ENCODE peak calls at places on chromosomes 11 and 22, in five cellular contexts. D, N, Y, T and G are unnamed samples.
A peak's percentile ranks its signal among the peaks of the same experiment; 100 is the strongest.

GRCh38 chr22:44906999-44907644 is 102.7 kb downstream of the PHF21B start:
- DNase-seq in D (no peak), N (no peak), Y (no peak), T (no peak), G (no peak)

GRCh38 chr11:34904421-34904950 is 11.7 kb downstream of the APIP start:
- DNase-seq in Y (no peak), D (no peak), N (no peak), T (no peak), G (no peak)

GRCh38 chr11:21976210-21976609 is 216.7 kb upstream of the ANO5 start:
- DNase-seq in Y (no peak), T (no peak), N (no peak), D (no peak), G (no peak)

GRCh38 chr11:111312076-111312475 is 13.7 kb downstream of the POU2AF3 start:
- DNase-seq in D (no peak), N (no peak), Y (no peak), T (no peak), G (no peak)

GRCh38 chr11:128965485-128965884 is 22.8 kb upstream of the TP53AIP1 start:
- DNase-seq in Y (no peak), T (no peak), D (peak; percentile 12), N (no peak), G (no peak)

GRCh38 chr11:116375221-116375620 is 397.6 kb downstream of the BUD13 start:
- DNase-seq in Y (no peak), N (no peak), D (no peak), T (no peak), G (no peak)

GRCh38 chr11:115466122-115466521 is 38.1 kb downstream of the CADM1 start:
- DNase-seq in D (no peak), Y (no peak), T (no peak), N (no peak), G (no peak)

GRCh38 chr11:118820412-118821357 is 29.7 kb upstream of the DDX6 start:
- DNase-seq in N (peak; percentile 76), Y (no peak), D (peak; percentile 11), T (peak; percentile 77), G (no peak)

GRCh38 chr22:44550666-44551491 is 52.8 kb upstream of the RTL6 start:
- DNase-seq in N (no peak), T (peak; percentile 51), Y (no peak), D (peak; percentile 96), G (peak; percentile 98)

GRCh38 chr11:75246006-75246672 is 5.6 kb downstream of the TPBGL start:
- DNase-seq in N (no peak), Y (no peak), T (no peak), D (no peak), G (no peak)

GRCh38 chr11:70614034-70614681 is 215.8 kb downstream of the CTTN start:
- DNase-seq in N (no peak), D (no peak), T (no peak), Y (no peak), G (no peak)

GRCh38 chr11:87851234-87851633 is 324.0 kb downstream of the RAB38 start:
- DNase-seq in Y (no peak), T (no peak), N (no peak), D (peak; percentile 29), G (no peak)

GRCh38 chr11:120775986-120776682 is 247.8 kb upstream of the TBCEL start:
- DNase-seq in N (peak; percentile 18), D (no peak), Y (no peak), T (no peak), G (no peak)

GRCh38 chr11:1283091-1283511 is 26.3 kb downstream of the TOLLIP start:
- DNase-seq in T (no peak), Y (no peak), N (no peak), D (no peak), G (no peak)

GRCh38 chr11:60378359-60378758 is at the start of gene MS4A7:
- DNase-seq in Y (no peak), T (no peak), D (no peak), N (no peak), G (no peak)

GRCh38 chr11:74849525-74850391 is 99.1 kb downstream of the XRRA1 start:
- DNase-seq in D (peak; percentile 60), T (no peak), N (no peak), Y (no peak), G (no peak)

GRCh38 chr11:117202386-117203068 is 3.4 kb downstream of the TAGLN start:
- DNase-seq in D (peak; percentile 43), Y (no peak), N (no peak), T (no peak), G (no peak)

GRCh38 chr22:30866811-30867271 is 101.7 kb downstream of the MORC2 start:
- DNase-seq in Y (no peak), T (no peak), N (no peak), D (no peak), G (no peak)

GRCh38 chr11:76810151-76810853 is 27.1 kb downstream of the TSKU start:
- DNase-seq in Y (no peak), N (peak; percentile 69), T (peak; percentile 53), D (peak; percentile 54), G (peak; percentile 59)

GRCh38 chr22:35634015-35634414 is 14.2 kb upstream of the APOL6 start:
- DNase-seq in D (no peak), T (no peak), N (no peak), Y (no peak), G (no peak)

GRCh38 chr22:31998784-31999435 is 44.2 kb upstream of the SLC5A1 start:
- DNase-seq in T (no peak), N (no peak), D (no peak), Y (no peak), G (no peak)

GRCh38 chr22:35314161-35314942 is 14.7 kb downstream of the TOM1 start:
- DNase-seq in T (no peak), D (no peak), N (no peak), Y (peak; percentile 36), G (no peak)

GRCh38 chr11:43712676-43713075 is 32.1 kb downstream of the HSD17B12 start:
- DNase-seq in D (peak; percentile 81), N (no peak), T (no peak), Y (no peak), G (no peak)

GRCh38 chr22:44500623-44501022 is 2.6 kb upstream of the RTL6 start:
- DNase-seq in N (no peak), T (no peak), D (no peak), Y (no peak), G (no peak)

GRCh38 chr22:20068640-20069039 is 11.4 kb upstream of the DGCR8 start:
- DNase-seq in T (no peak), D (no peak), N (no peak), Y (no peak), G (no peak)

GRCh38 chr11:114307524-114308203 is 11.5 kb downstream of the NNMT start:
- DNase-seq in N (peak; percentile 89), Y (no peak), T (peak; percentile 76), D (peak; percentile 78), G (peak; percentile 98)

GRCh38 chr11:30855383-30856006 is 269.3 kb upstream of the MPPED2 start:
- DNase-seq in Y (no peak), T (no peak), N (no peak), D (peak; percentile 46), G (peak; percentile 52)

GRCh38 chr11:112481431-112481830 is 220.8 kb upstream of the PLET1 start:
- DNase-seq in T (no peak), N (no peak), D (no peak), Y (no peak), G (no peak)

GRCh38 chr11:31940396-31941037 is 129.4 kb upstream of the PAX6 start:
- DNase-seq in N (no peak), T (no peak), Y (no peak), D (peak; percentile 26), G (peak; percentile 85)

GRCh38 chr11:2586091-2586792 is 113.6 kb downstream of the KCNQ1OT1 start:
- DNase-seq in D (no peak), T (peak; percentile 26), Y (peak; percentile 45), N (no peak), G (no peak)

GRCh38 chr11:201936-202335 is 5.3 kb downstream of the BET1L start:
- DNase-seq in Y (no peak), N (peak; percentile 32), D (no peak), T (peak; percentile 25), G (peak; percentile 27)

GRCh38 chr11:121996574-121996973 is 119.4 kb downstream of the BLID start:
- DNase-seq in T (no peak), D (no peak), Y (no peak), N (no peak), G (no peak)
- H3K4me1 ChIP-seq in T (no peaks in the 10 kb centered on the region), D (no peaks in the 10 kb centered on the region), Y (no peaks in the 10 kb centered on the region), N (no peaks in the 10 kb centered on the region), G (no peaks in the 10 kb centered on the region)

GRCh38 chr22:17235861-17236260 is 16.6 kb upstream of the ADA2 start:
- DNase-seq in D (no peak), Y (no peak), T (no peak), N (no peak), G (no peak)

GRCh38 chr22:17237031-17237668 is 17.9 kb upstream of the ADA2 start:
- DNase-seq in T (no peak), Y (no peak), D (no peak), N (no peak), G (no peak)

GRCh38 chr22:17241571-17242310 is 22.5 kb upstream of the ADA2 start:
- DNase-seq in T (no peak), D (no peak), N (no peak), Y (no peak), G (peak; percentile 11)

GRCh38 chr22:17235149-17235655 is 16.0 kb upstream of the ADA2 start:
- DNase-seq in T (no peak), D (no peak), Y (no peak), N (no peak), G (no peak)

GRCh38 chr22:17239156-17239701 is 20.0 kb upstream of the ADA2 start:
- DNase-seq in N (no peak), Y (no peak), T (no peak), D (no peak), G (no peak)
- H3K4me1 ChIP-seq in N (no peaks in the 10 kb centered on the region), Y (peaks cover 13% of the 10 kb centered on the region), T (peaks cover 3% of the 10 kb centered on the region), D (no peaks in the 10 kb centered on the region), G (peaks cover 8% of the 10 kb centered on the region)

GRCh38 chr11:12432507-12432906 is 55.1 kb downstream of the PARVA start:
- DNase-seq in Y (no peak), T (no peak), N (no peak), D (no peak), G (no peak)
- H3K4me1 ChIP-seq in Y (no peaks in the 10 kb centered on the region), T (peaks cover 11% of the 10 kb centered on the region), N (no peaks in the 10 kb centered on the region), D (peaks cover 21% of the 10 kb centered on the region), G (peaks cover 31% of the 10 kb centered on the region)

GRCh38 chr11:64027619-64028397 is 7.9 kb upstream of the FLRT1 start:
- DNase-seq in T (no peak), Y (no peak), N (no peak), D (no peak), G (no peak)

GRCh38 chr11:64023731-64024710 is 11.7 kb upstream of the FLRT1 start:
- DNase-seq in Y (no peak), N (no peak), D (no peak), T (no peak), G (no peak)

GRCh38 chr11:64022125-64022784 is 13.5 kb upstream of the FLRT1 start:
- DNase-seq in N (no peak), Y (no peak), T (no peak), D (no peak), G (no peak)

GRCh38 chr11:64026575-64027213 is 9.0 kb upstream of the FLRT1 start:
- DNase-seq in T (no peak), N (no peak), Y (no peak), D (no peak), G (no peak)

GRCh38 chr11:64025205-64025604 is 10.5 kb upstream of the FLRT1 start:
- DNase-seq in N (no peak), D (no peak), Y (no peak), T (no peak), G (peak; percentile 43)
- H3K4me1 ChIP-seq in N (no peaks in the 10 kb centered on the region), D (no peaks in the 10 kb centered on the region), Y (no peaks in the 10 kb centered on the region), T (peaks cover 5% of the 10 kb centered on the region), G (peaks cover 15% of the 10 kb centered on the region)